ENCODE peak calls at places on chromosomes 3 and 15, in five cellular contexts. F is sigmoid colon, X is heart left ventricle, N is IMR-90, P is tibial artery. I is an unnamed sample.

GRCh38 chr3:157188391-157188790 is 28.4 kb upstream of the CCNL1 start:
- DNase-seq in F (no peak), X (no peak), N (no peak), P (no peak), I (no peak)

GRCh38 chr3:127427666-127428065 is 139.8 kb upstream of the PRR20G start:
- DNase-seq in F (peak), X (no peak), N (no peak), P (peak), I (no peak)

GRCh38 chr3:55817177-55817576 is 330.1 kb upstream of the WNT5A start:
- DNase-seq in F (no peak), X (no peak), N (no peak), P (no peak), I (no peak)

GRCh38 chr3:170767576-170767941 is 102.4 kb downstream of the RPL22L1 start:
- DNase-seq in F (no peak), X (no peak), N (no peak), P (no peak), I (no peak)

GRCh38 chr15:95874625-95875024 is 455.9 kb upstream of the NR2F2 start:
- DNase-seq in F (no peak), X (no peak), N (no peak), P (no peak), I (no peak)

GRCh38 chr3:160400631-160401150 is 1.2 kb downstream of the SMC4 start:
- DNase-seq in F (peak), X (peak), N (no peak), P (peak), I (peak)

GRCh38 chr15:95111969-95112368 is 880.6 kb downstream of the MCTP2 start:
- DNase-seq in F (no peak), X (no peak), N (no peak), P (no peak), I (no peak)

GRCh38 chr3:160114352-160114751 is 110.9 kb upstream of the C3orf80 start:
- DNase-seq in F (no peak), X (no peak), N (no peak), P (no peak), I (no peak)

GRCh38 chr3:29511701-29512100 is 230.8 kb downstream of the RBMS3 start:
- DNase-seq in F (no peak), X (no peak), N (no peak), P (no peak), I (no peak)

GRCh38 chr3:77489216-77489615 is 449.3 kb downstream of the ROBO2 start:
- DNase-seq in F (no peak), X (no peak), N (no peak), P (no peak), I (no peak)

GRCh38 chr3:43036621-43037331 is 57.7 kb downstream of the GASK1A start:
- DNase-seq in F (peak), X (no peak), N (no peak), P (no peak), I (no peak)

GRCh38 chr3:120344349-120344748 is 4.8 kb downstream of the LRRC58 start:
- DNase-seq in F (no peak), X (no peak), N (peak), P (no peak), I (no peak)

GRCh38 chr3:62405117-62405516 is 31.8 kb upstream of the FEZF2 start:
- DNase-seq in F (no peak), X (no peak), N (no peak), P (no peak), I (no peak)

GRCh38 chr3:49723301-49723630 is 485 bp downstream of the GMPPB start:
- DNase-seq in F (peak), X (peak), N (peak), P (peak), I (peak)

GRCh38 chr3:81723732-81724313 is 37.6 kb downstream of the GBE1 start:
- DNase-seq in F (no peak), X (no peak), N (peak), P (no peak), I (no peak)

GRCh38 chr15:82804575-82804949 is 1.3 kb downstream of the FSD2 start:
- DNase-seq in F (no peak), X (no peak), N (no peak), P (no peak), I (no peak)

GRCh38 chr15:92438471-92438870 is 44.8 kb downstream of the ST8SIA2 start:
- DNase-seq in F (no peak), X (no peak), N (no peak), P (no peak), I (no peak)

GRCh38 chr3:127195417-127195816 is 2.5 kb downstream of the PRR23E start:
- DNase-seq in F (peak), X (no peak), N (no peak), P (peak), I (no peak)

GRCh38 chr15:98799461-98799971 is 151.2 kb downstream of the IGF1R start:
- DNase-seq in F (no peak), X (no peak), N (peak), P (no peak), I (peak)

GRCh38 chr3:73143821-73144237 is 82.4 kb downstream of the EBLN2 start:
- DNase-seq in F (no peak), X (no peak), N (no peak), P (no peak), I (peak)

GRCh38 chr15:64333986-64334385 is 22.0 kb downstream of the CSNK1G1 start:
- DNase-seq in F (no peak), X (no peak), N (peak), P (no peak), I (no peak)

GRCh38 chr3:194351080-194351672 is at the start of gene CPN2:
- DNase-seq in F (no peak), X (no peak), N (no peak), P (no peak), I (no peak)

GRCh38 chr3:108036984-108037741 is 53.7 kb downstream of the CD47 start:
- DNase-seq in F (no peak), X (no peak), N (peak), P (no peak), I (peak)

GRCh38 chr3:193780810-193781472 is 187.9 kb downstream of the OPA1 start:
- DNase-seq in F (peak), X (peak), N (peak), P (peak), I (peak)

GRCh38 chr3:16480861-16481569 is 32.5 kb downstream of the RFTN1 start:
- DNase-seq in F (no peak), X (no peak), N (peak), P (no peak), I (no peak)
- H3K27ac ChIP-seq in F (peak), X (no peak), N (peak), P (peak), I (no peak)

GRCh38 chr15:68781209-68781608 is 39.5 kb downstream of the ANP32A start:
- DNase-seq in F (no peak), X (no peak), N (no peak), P (peak), I (no peak)
- H3K27ac ChIP-seq in F (peak), X (no peak), N (no peak), P (no peak), I (no peak)

GRCh38 chr3:133711013-133711412 is 35.2 kb upstream of the TF start:
- DNase-seq in F (no peak), X (no peak), N (no peak), P (no peak), I (no peak)

GRCh38 chr3:133709139-133709538 is 37.1 kb upstream of the TF start:
- DNase-seq in F (no peak), X (no peak), N (no peak), P (no peak), I (no peak)

GRCh38 chr3:133706033-133706432 is 40.2 kb upstream of the TF start:
- DNase-seq in F (no peak), X (no peak), N (no peak), P (no peak), I (no peak)

GRCh38 chr3:133717424-133717823 is 28.8 kb upstream of the TF start:
- DNase-seq in F (no peak), X (no peak), N (no peak), P (no peak), I (no peak)

DNA sequence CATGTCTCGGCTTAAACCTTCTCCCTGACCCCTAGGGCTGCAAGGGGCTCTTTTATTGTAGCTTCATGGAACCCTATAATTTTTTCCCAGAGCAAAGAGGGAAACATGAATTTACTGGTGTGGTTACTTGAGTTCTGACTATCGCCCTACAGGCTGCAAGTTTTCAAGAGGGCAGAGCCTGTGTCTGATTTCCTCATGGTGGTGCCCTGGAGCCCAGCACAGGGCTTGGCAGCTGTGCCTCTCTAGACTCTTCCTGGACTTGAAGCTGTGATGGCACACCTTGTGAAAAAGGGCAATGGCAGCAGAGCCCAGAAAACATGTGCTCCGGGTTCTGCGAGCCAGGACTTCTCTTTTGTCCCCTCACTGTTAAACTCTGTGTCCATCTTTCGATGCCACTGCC is 34.2 kb upstream of the TF start:
- DNase-seq in F (no peak), X (no peak), N (no peak), P (no peak), I (no peak)
- H3K27ac ChIP-seq in F (no peak), X (no peak), N (no peak), P (no peak), I (no peak)

GRCh38 chr3:47414161-47414564 is 33.3 kb downstream of the PTPN23 start:
- DNase-seq in F (peak), X (no peak), N (no peak), P (no peak), I (no peak)
- H3K27ac ChIP-seq in F (no peak), X (no peak), N (no peak), P (no peak), I (no peak)

GRCh38 chr15:60799885-60800728 is 321.2 kb upstream of the ICE2 start:
- DNase-seq in F (no peak), X (no peak), N (peak), P (no peak), I (no peak)

GRCh38 chr15:60798821-60799220 is 319.9 kb upstream of the ICE2 start:
- DNase-seq in F (no peak), X (no peak), N (peak), P (no peak), I (no peak)

GRCh38 chr15:60801336-60801735 is 322.4 kb upstream of the ICE2 start:
- DNase-seq in F (no peak), X (no peak), N (no peak), P (no peak), I (no peak)

GRCh38 chr15:60803059-60803458 is 324.1 kb upstream of the ICE2 start:
- DNase-seq in F (no peak), X (no peak), N (no peak), P (no peak), I (no peak)

DNA sequence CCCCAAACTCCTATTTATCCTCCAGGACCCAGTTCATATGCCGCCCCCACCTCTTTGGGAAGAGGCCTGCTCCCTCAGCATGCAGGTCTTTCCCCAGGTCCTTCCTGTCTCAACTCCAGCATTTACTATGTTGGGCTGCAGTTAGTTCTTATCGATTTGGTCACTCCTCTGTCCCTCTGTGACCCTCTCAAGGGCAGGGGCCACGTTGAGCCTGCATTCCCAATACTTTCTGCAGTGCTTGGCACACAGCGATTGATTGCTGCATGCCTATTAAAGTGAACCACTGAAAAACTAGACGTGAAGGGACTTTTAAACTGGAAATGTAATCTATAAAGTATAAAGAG is 321.8 kb upstream of the ICE2 start:
- DNase-seq in F (no peak), X (no peak), N (no peak), P (no peak), I (no peak)
- H3K27ac ChIP-seq in F (peak), X (no peak), N (no peak), P (no peak), I (no peak)

GRCh38 chr3:158974905-158975304 is 173.1 kb downstream of the MFSD1 start:
- DNase-seq in F (no peak), X (no peak), N (no peak), P (no peak), I (no peak)

GRCh38 chr3:158970006-158970405 is 168.2 kb downstream of the MFSD1 start:
- DNase-seq in F (no peak), X (no peak), N (no peak), P (no peak), I (no peak)
- H3K27ac ChIP-seq in F (no peak), X (no peak), N (no peak), P (no peak), I (no peak)

DNA sequence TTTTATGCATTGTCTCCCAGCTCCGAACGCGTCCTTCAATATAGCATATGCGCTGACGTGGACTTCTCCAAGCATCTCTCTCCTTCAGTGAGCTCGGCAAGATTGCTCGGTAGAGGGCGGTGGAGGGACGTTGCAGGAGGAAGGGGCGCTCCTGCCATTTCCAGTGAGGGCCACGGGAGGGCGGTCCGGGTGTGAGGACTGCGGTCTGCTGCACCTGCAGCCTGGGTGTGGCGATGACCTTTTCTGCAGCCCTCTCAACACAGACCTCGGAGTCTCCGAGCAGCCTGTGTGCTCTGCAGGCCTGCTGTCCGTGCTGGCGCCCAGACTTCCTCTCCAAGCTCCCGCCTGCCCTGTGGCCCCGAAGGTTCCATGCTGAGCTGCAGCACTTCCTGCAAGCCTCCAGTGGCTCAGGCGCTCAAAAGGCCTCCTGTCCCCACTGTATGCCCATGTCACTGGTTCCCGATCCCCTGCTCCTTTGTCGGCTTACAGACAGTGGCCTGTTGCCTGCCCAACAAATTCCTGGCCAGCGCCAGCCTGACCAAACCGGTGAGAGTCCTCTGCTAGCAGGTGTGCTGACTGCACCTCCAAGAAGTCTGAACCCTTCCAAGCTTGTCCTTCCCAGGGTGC is 8.9 kb upstream of the RTP3 start:
- DNase-seq in F (peak), X (peak), N (peak), P (peak), I (peak)
- H3K27ac ChIP-seq in F (no peak), X (no peak), N (peak), P (no peak), I (no peak)

DNA sequence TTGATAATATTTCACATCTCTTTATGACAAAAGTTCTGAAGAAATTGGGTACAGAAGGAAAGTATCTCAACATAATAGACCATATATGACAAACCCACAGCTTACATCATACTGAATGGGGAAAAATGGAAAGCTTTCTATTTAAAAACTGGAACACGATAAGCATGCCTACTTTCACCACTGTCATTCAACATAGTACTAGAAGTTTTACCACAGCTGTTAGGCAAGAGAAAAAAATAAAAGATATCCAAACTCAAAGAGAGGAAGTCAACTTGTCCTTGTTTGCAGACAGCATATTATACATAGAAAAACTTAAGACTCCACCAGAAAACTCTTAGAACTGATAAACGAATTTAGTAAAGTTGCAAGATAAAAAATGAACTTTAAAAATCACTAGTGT is 40.3 kb downstream of the COPS2 start:
- DNase-seq in F (no peak), X (no peak), N (no peak), P (no peak), I (no peak)
- H3K27ac ChIP-seq in F (no peak), X (no peak), N (no peak), P (no peak), I (no peak)

DNA sequence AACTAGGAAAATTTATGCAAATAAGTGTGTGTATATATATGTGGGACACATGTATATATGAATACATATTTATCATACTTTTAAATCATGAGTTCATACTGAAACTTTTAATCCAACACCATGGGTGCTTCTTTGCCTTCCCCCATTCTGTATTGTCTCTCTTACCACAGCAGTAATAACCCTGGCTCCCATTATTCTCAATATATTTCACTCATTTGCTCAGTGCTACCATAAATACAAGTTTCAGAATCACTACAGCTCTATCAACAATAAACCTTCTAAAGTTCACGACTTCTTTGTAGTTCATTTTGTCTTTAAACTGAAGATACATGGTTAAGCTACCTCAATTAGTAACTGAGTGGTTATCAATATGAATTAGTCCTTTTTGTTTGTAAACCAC is 82.2 kb downstream of the PCCB start:
- DNase-seq in F (no peak), X (no peak), N (no peak), P (no peak), I (no peak)
- H3K27ac ChIP-seq in F (no peak), X (no peak), N (no peak), P (no peak), I (no peak)